ENCODE peak calls at places on chromosomes 5 and 9, in nine cellular contexts. Y is PC-9, L is iPS DF 6.9, F is suprapubic skin, B is upper lobe of right lung, Z is psoas muscle, X is right cardiac atrium, N is stomach, O is breast epithelium. Q is an unnamed sample. For H3K9me3 and H3K27me3, the result is how much of the 10 kb centered on the place peaks cover.

GRCh38 chr5:72255670-72256069 is 64.4 kb downstream of the MRPS27 start:
- DNase-seq in Y (no peak), L (no peak), F (no peak), B (no peak), Z (no peak), X (no peak), N (no peak), O (no peak), Q (no peak)

GRCh38 chr9:86470326-86470725 is 116.1 kb upstream of the TUT7 start:
- DNase-seq in Y (no peak), L (no peak), F (no peak), B (no peak), Z (no peak), X (no peak), N (no peak), O (no peak), Q (no peak)

GRCh38 chr9:76414656-76415055 is 20.4 kb upstream of the RFK start:
- DNase-seq in Y (no peak), L (no peak), F (no peak), B (no peak), Z (no peak), X (no peak), N (no peak), O (no peak), Q (no peak)

GRCh38 chr5:170307575-170308465 is 10.2 kb upstream of the LCP2 start:
- DNase-seq in Y (peak), L (no peak), F (peak), B (peak), Z (peak), X (peak), N (peak), O (no peak), Q (no peak)

GRCh38 chr9:69027355-69028097 is 8.0 kb upstream of the FXN start:
- DNase-seq in Y (peak), L (no peak), F (no peak), B (no peak), Z (no peak), X (no peak), N (no peak), O (no peak), Q (peak)

GRCh38 chr9:68802525-68803015 is 97.5 kb downstream of the PIP5K1B start:
- DNase-seq in Y (no peak), L (no peak), F (no peak), B (no peak), Z (no peak), X (no peak), N (no peak), O (no peak), Q (no peak)

GRCh38 chr9:115551396-115551795 is 433.4 kb upstream of the TNC start:
- DNase-seq in Y (no peak), L (no peak), F (no peak), B (no peak), Z (no peak), X (no peak), N (no peak), O (no peak), Q (no peak)

GRCh38 chr9:2620876-2621677 is 510 bp upstream of the VLDLR start:
- DNase-seq in Y (peak), L (no peak), F (peak), B (peak), Z (peak), X (peak), N (peak), O (peak), Q (peak)

GRCh38 chr5:38766151-38766550 is 79.7 kb upstream of the OSMR start:
- DNase-seq in Y (no peak), L (no peak), F (no peak), B (no peak), Z (no peak), X (no peak), N (no peak), O (no peak), Q (no peak)

GRCh38 chr9:109297899-109298298 is 23.0 kb downstream of the EPB41L4B start:
- DNase-seq in Y (peak), L (no peak), F (no peak), B (no peak), Z (no peak), X (no peak), N (no peak), O (no peak), Q (no peak)

GRCh38 chr5:178417391-178417811 is 172.8 kb downstream of the COL23A1 start:
- DNase-seq in Y (no peak), L (no peak), F (no peak), B (no peak), Z (no peak), X (no peak), N (no peak), O (no peak), Q (no peak)

GRCh38 chr5:142874537-142874936 is 104.4 kb downstream of the ARHGAP26 start:
- DNase-seq in Y (peak), L (no peak), F (peak), B (peak), Z (peak), X (peak), N (peak), O (peak), Q (no peak)

GRCh38 chr9:13958672-13959071 is 355.3 kb downstream of the NFIB start:
- DNase-seq in Y (no peak), L (no peak), F (no peak), B (no peak), Z (no peak), X (no peak), N (no peak), O (no peak), Q (no peak)

GRCh38 chr9:90802534-90802933 is 915 bp downstream of the SYK start:
- DNase-seq in Y (no peak), L (no peak), F (no peak), B (no peak), Z (no peak), X (no peak), N (no peak), O (no peak), Q (no peak)

GRCh38 chr5:129541648-129542251 is 81.7 kb downstream of the ADAMTS19 start:
- DNase-seq in Y (no peak), L (no peak), F (no peak), B (no peak), Z (no peak), X (no peak), N (no peak), O (no peak), Q (no peak)

GRCh38 chr5:156124713-156125112 is 202.3 kb upstream of the SGCD start:
- DNase-seq in Y (no peak), L (no peak), F (no peak), B (no peak), Z (no peak), X (no peak), N (no peak), O (no peak), Q (no peak)

GRCh38 chr5:170070556-170071412 is 34.9 kb upstream of the FOXI1 start:
- DNase-seq in Y (no peak), L (peak), F (no peak), B (no peak), Z (no peak), X (peak), N (no peak), O (no peak), Q (no peak)

GRCh38 chr5:137372386-137373160 is 126.6 kb downstream of the SPOCK1 start:
- DNase-seq in Y (no peak), L (no peak), F (no peak), B (no peak), Z (no peak), X (no peak), N (no peak), O (no peak), Q (no peak)

GRCh38 chr5:67897431-67897830 is 318.1 kb upstream of the PIK3R1 start:
- DNase-seq in Y (no peak), L (no peak), F (no peak), B (no peak), Z (no peak), X (no peak), N (no peak), O (no peak), Q (no peak)

GRCh38 chr5:15510816-15511215 is 10.8 kb downstream of the FBXL7 start:
- DNase-seq in Y (no peak), L (no peak), F (no peak), B (no peak), Z (no peak), X (no peak), N (no peak), O (no peak), Q (no peak)

GRCh38 chr5:73189816-73190451 is 16.9 kb downstream of the TMEM174 start:
- DNase-seq in Y (no peak), L (no peak), F (no peak), B (no peak), Z (no peak), X (no peak), N (no peak), O (no peak), Q (no peak)

GRCh38 chr5:62143268-62144229 is 162.5 kb upstream of the KIF2A start:
- DNase-seq in Y (no peak), L (no peak), F (no peak), B (no peak), Z (no peak), X (no peak), N (no peak), O (no peak), Q (no peak)

GRCh38 chr9:127404631-127405030 is 7.7 kb downstream of the SLC2A8 start:
- DNase-seq in Y (no peak), L (no peak), F (no peak), B (no peak), Z (no peak), X (no peak), N (no peak), O (no peak), Q (no peak)

GRCh38 chr9:127405344-127406125 is 8.6 kb downstream of the SLC2A8 start:
- DNase-seq in Y (no peak), L (no peak), F (no peak), B (no peak), Z (peak), X (no peak), N (no peak), O (no peak), Q (no peak)

GRCh38 chr9:127403507-127404192 is 6.7 kb downstream of the SLC2A8 start:
- DNase-seq in Y (no peak), L (no peak), F (no peak), B (peak), Z (no peak), X (no peak), N (no peak), O (no peak), Q (no peak)

GRCh38 chr9:127407505-127407868 is 10.5 kb downstream of the SLC2A8 start:
- DNase-seq in Y (no peak), L (no peak), F (no peak), B (no peak), Z (no peak), X (no peak), N (no peak), O (no peak), Q (no peak)

DNA sequence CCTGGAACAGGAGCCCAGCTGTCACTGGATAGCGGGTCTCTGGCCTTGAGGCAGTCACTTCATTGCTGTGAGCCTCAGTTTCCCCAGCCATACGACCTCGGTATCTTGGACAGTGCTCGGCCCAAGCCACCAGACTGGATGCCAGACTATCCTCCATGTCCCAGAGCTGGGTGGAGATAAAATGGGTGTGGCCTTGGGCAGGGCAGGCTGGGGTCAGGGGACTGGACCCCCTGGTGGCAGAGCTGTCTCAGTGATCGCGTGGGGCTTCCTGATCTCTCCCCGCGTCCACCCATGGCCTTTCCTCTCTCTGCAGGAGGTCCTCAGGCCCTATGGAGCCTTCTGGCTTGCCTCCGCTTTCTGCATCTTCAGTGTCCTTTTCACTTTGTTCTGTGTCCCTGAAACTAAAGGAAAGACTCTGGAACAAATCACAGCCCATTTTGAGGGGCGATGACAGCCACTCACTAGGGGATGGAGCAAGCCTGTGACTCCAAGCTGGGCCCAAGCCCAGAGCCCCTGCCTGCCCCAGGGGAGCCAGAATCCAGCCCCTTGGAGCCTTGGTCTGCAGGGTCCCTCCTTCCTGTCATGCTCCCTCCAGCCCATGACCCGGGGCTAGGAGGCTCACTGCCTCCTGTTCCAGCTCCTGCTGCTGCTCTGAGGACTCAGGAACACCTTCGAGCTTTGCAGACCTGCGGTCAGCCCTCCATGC is 10.0 kb downstream of the SLC2A8 start:
- DNase-seq in Y (no peak), L (no peak), F (no peak), B (no peak), Z (no peak), X (no peak), N (no peak), O (no peak), Q (no peak)
- H3K4me3 ChIP-seq in Y (no peak), L (no peak), F (no peak), B (no peak), Z (no peak), X (no peak), N (no peak), O (no peak), Q (no peak)

DNA sequence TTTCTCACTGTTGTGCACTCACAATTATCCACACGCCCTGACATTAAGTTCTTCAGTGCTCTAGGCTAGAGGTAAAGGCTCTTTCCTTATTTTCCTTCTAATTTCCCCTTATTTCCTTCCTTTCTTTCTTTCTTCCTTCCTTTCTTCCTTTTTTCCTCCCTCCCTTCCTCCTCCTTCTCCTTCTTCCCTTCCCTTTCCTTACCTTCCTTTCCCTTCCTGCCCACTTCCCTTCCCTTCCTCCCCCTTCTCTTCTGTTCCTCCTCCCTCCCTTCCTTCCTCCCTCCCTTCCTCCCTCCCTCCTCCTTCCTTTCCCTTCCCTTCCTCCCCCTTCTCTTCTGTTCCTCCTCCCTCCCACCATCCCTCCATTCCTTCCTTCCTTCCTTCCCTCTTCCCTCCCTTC is 317.0 kb upstream of the IRX1 start:
- DNase-seq in Y (no peak), L (no peak), F (no peak), B (no peak), Z (no peak), X (no peak), N (no peak), O (no peak), Q (no peak)
- H3K9me3 ChIP-seq in Y (under half), L (under half), F (under half), B (under half), Z (under half), X (under half), N (under half), O (under half), Q (under half)

GRCh38 chr9:111036068-111036789 is 2.0 kb downstream of the LPAR1 start:
- DNase-seq in Y (peak), L (no peak), F (peak), B (peak), Z (peak), X (peak), N (peak), O (peak), Q (no peak)
- H3K27me3 ChIP-seq in Y (under half), L (under half), F (under half), B (under half), Z (under half), X (under half), N (under half), O (under half), Q (under half)

GRCh38 chr5:42772265-42772993 is 15.8 kb downstream of the CCDC152 start:
- DNase-seq in Y (peak), L (no peak), F (no peak), B (no peak), Z (no peak), X (no peak), N (no peak), O (no peak), Q (no peak)
- H3K4me3 ChIP-seq in Y (no peak), L (no peak), F (peak), B (peak), Z (peak), X (peak), N (peak), O (peak), Q (no peak)

GRCh38 chr5:8213701-8214240 is 344.8 kb downstream of the MTRR start:
- DNase-seq in Y (no peak), L (no peak), F (no peak), B (no peak), Z (no peak), X (no peak), N (no peak), O (no peak), Q (no peak)
- H3K9me3 ChIP-seq in Y (under half), L (under half), F (under half), B (under half), Z (under half), X (under half), N (under half), O (under half), Q (under half)

DNA sequence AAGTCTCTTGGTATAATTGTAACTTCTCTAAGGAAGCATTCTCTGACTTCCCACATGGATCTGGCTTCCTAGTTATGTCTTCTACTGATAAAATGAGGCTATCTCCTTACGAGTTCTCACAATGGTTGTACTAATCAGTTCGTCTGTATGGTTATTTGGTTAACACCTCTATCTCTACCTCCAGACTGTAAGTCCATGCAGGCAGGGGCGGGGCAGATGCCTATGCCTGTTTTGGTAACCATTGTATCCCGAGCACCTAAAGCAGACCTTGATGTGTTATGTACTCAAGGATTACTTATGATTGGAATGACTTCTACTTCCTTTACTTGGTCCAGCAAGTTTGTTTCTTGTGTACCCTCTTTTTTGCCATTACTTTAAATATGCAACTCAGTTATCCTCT is 125.0 kb upstream of the PITX1 start:
- DNase-seq in Y (no peak), L (no peak), F (no peak), B (no peak), Z (no peak), X (no peak), N (no peak), O (no peak), Q (no peak)
- H3K27me3 ChIP-seq in Y (under half), L (under half), F (under half), B (under half), Z (under half), X (under half), N (under half), O (under half), Q (under half)

DNA sequence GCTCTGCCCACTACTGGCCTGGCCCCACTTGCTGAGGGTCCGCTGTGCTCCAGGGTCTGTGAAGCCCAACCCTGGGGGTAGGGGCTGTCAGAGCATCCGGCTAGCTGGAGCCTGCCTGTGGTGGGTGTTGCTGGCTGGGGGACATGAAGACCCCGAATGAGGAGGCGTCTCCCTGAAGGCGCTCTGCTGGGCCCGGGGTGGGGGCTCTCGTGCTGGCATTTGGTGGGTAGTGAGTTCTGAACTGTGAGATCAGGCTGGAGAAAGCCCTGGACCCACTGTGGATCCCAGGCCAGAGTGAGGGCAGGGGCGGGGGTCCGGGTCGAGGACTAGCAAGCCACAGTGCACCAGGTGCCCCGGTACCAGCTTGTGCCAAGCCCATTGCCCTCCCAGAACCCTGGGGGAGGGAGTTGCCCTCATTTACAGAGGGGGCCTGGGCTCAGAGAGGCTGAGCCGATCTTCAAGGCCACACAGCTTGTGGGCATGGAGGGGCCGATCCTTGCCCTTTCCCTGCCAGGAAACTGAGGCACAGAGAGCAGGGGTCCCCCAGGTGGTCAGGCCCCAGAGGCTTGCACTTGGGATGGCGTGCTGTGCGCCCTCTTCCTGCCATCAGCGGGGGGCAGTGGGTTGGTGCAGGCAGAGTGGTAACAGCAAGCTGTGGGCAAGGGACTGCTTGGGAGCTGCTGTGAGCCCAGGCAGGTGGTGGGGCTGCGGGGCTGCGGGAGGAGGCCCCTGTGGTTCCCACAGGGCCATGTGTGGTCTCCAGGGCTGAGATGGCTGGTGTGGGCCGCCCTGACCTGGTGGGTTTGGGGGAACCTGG is 15.9 kb downstream of the RXRA start:
- DNase-seq in Y (no peak), L (no peak), F (no peak), B (no peak), Z (no peak), X (no peak), N (no peak), O (no peak), Q (no peak)
- H3K4me3 ChIP-seq in Y (no peak), L (no peak), F (no peak), B (no peak), Z (peak), X (no peak), N (peak), O (no peak), Q (no peak)

DNA sequence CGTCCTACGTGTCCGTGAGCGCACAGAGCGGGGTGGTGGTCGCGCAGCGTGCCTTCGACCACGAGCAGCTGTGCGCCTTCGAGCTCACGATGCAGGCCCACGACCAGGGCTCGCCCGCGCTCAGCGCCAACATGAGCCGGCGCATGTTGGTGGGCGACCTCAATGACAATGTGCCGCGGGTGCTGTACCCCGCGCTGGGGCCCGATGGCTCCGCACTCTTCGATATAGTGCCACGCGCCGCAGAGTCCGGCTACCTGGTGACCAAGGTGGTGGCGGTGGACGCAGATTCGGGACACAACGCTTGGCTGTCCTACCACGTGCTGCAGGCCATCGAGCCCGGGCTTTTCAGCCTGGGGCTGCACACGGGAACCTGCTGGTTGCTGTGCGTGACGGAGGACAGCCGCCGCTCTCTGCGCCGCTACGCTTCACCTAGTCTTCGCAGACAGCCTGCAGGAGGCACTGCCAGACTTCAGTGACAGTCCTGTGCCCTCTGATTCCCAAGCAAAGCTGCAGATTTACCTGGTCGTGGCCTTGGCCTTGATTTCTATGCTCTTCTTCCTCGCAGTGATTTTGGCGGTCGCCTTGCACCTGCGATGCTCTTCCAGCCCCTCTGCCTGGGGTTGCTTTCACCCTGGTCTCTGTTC is 2.4 kb upstream of the PCDHGA12 start:
- DNase-seq in Y (no peak), L (no peak), F (no peak), B (no peak), Z (no peak), X (peak), N (no peak), O (no peak), Q (no peak)
- H3K9me3 ChIP-seq in Y (under half), L (under half), F (half or more), B (half or more), Z (under half), X (under half), N (half or more), O (half or more), Q (under half)